ENCODE peak calls at places on chromosomes 13 and 19, in four cellular contexts. K is GM12878, X is HepG2, C is K562. B is an unnamed sample.
A peak's percentile ranks its signal among the peaks of the same experiment; 100 is the strongest.

GRCh38 chr13:51683537-51684050 is 99.3 kb downstream of the WDFY2 start:
- DNase-seq in K (no peak), X (no peak), C (no peak), B (no peak)

GRCh38 chr19:28065026-28065425 is 1147.9 kb downstream of the UQCRFS1 start:
- DNase-seq in X (no peak), K (no peak), C (no peak), B (no peak)

GRCh38 chr13:59690857-59691500 is 472.7 kb downstream of the DIAPH3 start:
- DNase-seq in C (no peak), X (peak; percentile 79), K (no peak), B (no peak)

GRCh38 chr13:22040810-22041364 is 370.0 kb downstream of the FGF9 start:
- DNase-seq in K (no peak), C (no peak), X (no peak), B (no peak)

GRCh38 chr19:31312004-31312403 is 37.2 kb downstream of the TSHZ3 start:
- DNase-seq in K (no peak), X (no peak), C (no peak), B (no peak)

GRCh38 chr13:30806784-30807183 is 71.4 kb downstream of the ALOX5AP start:
- DNase-seq in C (no peak), K (no peak), X (no peak), B (no peak)

GRCh38 chr13:109400625-109401257 is 385.6 kb downstream of the IRS2 start:
- DNase-seq in X (no peak), C (no peak), K (no peak), B (no peak)

GRCh38 chr13:74206061-74206561 is 71.9 kb upstream of the KLF12 start:
- DNase-seq in C (no peak), X (no peak), K (no peak), B (no peak)

GRCh38 chr13:41178040-41178439 is 16.3 kb downstream of the KBTBD7 start:
- DNase-seq in K (no peak), X (no peak), C (no peak), B (peak; percentile 7)

GRCh38 chr13:91544723-91545122 is 146.3 kb downstream of the GPC5 start:
- DNase-seq in C (peak; percentile 41), K (no peak), X (peak; percentile 5), B (no peak)

GRCh38 chr13:28340272-28340793 is 154.6 kb downstream of the FLT1 start:
- DNase-seq in K (no peak), X (no peak), C (no peak), B (no peak)

GRCh38 chr19:7864719-7865074 is 9.5 kb downstream of the PRR36 start:
- DNase-seq in C (no peak), K (no peak), X (no peak), B (no peak)

GRCh38 chr19:41734585-41734984 is 20.7 kb upstream of the CEACAM6 start:
- DNase-seq in X (no peak), C (no peak), K (no peak), B (no peak)

GRCh38 chr13:31245974-31246373 is 46.2 kb downstream of the B3GLCT start:
- DNase-seq in C (no peak), K (no peak), X (no peak), B (no peak)

GRCh38 chr13:100389617-100390016 is 199.0 kb downstream of the GGACT start:
- DNase-seq in C (no peak), X (no peak), K (no peak), B (no peak)

GRCh38 chr19:16106121-16106520 is 5.6 kb upstream of the RAB8A start:
- DNase-seq in C (peak; percentile 26), K (no peak), X (no peak), B (no peak)

GRCh38 chr19:34428549-34429285 is 536 bp downstream of the UBA2 start:
- DNase-seq in C (peak; percentile 68), X (peak; percentile 2), K (no peak), B (peak; percentile 42)

GRCh38 chr13:100495455-100495854 is 93.1 kb downstream of the GGACT start:
- DNase-seq in C (no peak), K (no peak), X (no peak), B (no peak)

GRCh38 chr13:102333320-102334181 is 68.3 kb downstream of the FGF14 start:
- DNase-seq in C (no peak), K (no peak), X (no peak), B (no peak)

GRCh38 chr13:110923777-110924638 is 9.1 kb upstream of the ANKRD10 start:
- DNase-seq in K (no peak), C (no peak), X (no peak), B (no peak)

GRCh38 chr13:25292301-25292700 is 5.0 kb upstream of the MTMR6 start:
- DNase-seq in C (peak; percentile 33), X (no peak), K (no peak), B (peak; percentile 23)

GRCh38 chr13:114043421-114044053 is 69.7 kb upstream of the C13orf46 start:
- DNase-seq in K (no peak), X (peak; percentile 52), C (no peak), B (no peak)
- TF ChIP-seq TARDBP in K (no peak), X (no peak), C (no peak), B (no peak)

GRCh38 chr13:38697628-38698333 is 10.9 kb downstream of the FREM2 start:
- DNase-seq in C (no peak), K (no peak), X (no peak), B (peak; percentile 20)
- TF ChIP-seq BHLHE40 in C (no peak), K (no peak), X (no peak), B (no peak)

GRCh38 chr19:38674388-38675133 is 27.1 kb downstream of the ACTN4 start:
- DNase-seq in X (no peak), K (no peak), C (peak; percentile 56), B (no peak)
- TF ChIP-seq TARDBP in X (no peak), K (no peak), C (no peak), B (no peak)

DNA sequence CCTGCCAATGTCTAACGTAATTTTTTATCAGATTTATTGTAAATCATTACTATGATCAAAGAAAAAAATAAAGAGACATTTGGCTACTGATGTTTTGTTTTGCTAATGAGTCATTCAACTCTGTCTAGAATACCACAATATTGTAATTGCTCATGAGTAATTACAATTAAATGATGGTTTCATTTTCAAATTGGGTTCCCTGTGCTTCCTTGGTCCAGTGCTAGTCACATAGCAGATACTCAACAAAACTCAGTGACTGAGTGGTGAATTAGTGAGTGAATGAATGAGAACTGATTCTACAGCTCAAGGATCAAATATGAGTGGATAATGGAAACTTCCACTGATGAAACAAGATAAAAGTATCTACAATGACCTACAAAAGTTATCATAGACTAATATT is 304.7 kb downstream of the POU4F1 start:
- DNase-seq in X (no peak), K (no peak), C (no peak), B (no peak)
- TF ChIP-seq BHLHE40 in X (no peak), K (no peak), C (no peak), B (no peak)

DNA sequence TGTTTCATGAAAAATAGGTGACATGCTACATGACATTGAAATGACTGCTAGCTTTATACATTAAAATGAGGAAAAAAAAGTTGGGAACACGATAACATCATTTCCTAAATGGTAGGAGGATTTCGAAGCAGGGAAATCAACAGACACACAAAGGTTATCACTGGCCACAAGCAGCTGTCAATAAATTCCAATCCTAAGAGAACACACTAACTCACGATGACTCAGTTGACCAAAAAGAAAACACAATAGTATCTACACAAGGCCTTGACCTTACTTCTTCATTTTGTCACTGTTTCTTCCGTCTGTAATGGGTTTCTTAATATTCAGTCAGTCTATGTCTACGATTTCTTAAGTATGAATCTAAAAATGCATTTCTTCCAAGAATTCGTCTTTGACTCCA is 36.5 kb downstream of the STARD13 start:
- DNase-seq in C (no peak), X (no peak), K (no peak), B (no peak)
- TF ChIP-seq TARDBP in C (no peak), X (no peak), K (no peak), B (no peak)

B was measured in HEK293T.